ENCODE peak calls at places on chromosome X, in four cellular contexts. One of them, this sample, is unnamed.

GRCh38 chrX:100083146-100083715 is 326.8 kb downstream of the PCDH19 start:
- DNase-seq in tibial artery: no peak
- DNase-seq in activated T-cell treated with anti-CD3 and anti-CD28 coated beads, Interleukin-2, amount 50 U/mL, for 1 hour: no peak
- DNase-seq in HS-5: no peak
- DNase-seq in this sample: no peak

GRCh38 chrX:1330605-1331004 is 6.0 kb upstream of the IL3RA start:
- DNase-seq in tibial artery: no peak
- DNase-seq in activated T-cell treated with anti-CD3 and anti-CD28 coated beads, Interleukin-2, amount 50 U/mL, for 1 hour: no peak
- DNase-seq in HS-5: no peak
- DNase-seq in this sample: no peak

GRCh38 chrX:10156199-10157031 is at the start of gene CLCN4:
- DNase-seq in tibial artery: peak
- DNase-seq in activated T-cell treated with anti-CD3 and anti-CD28 coated beads, Interleukin-2, amount 50 U/mL, for 1 hour: no peak
- DNase-seq in HS-5: no peak
- DNase-seq in this sample: peak

GRCh38 chrX:130994671-130995070 is 63.5 kb upstream of the ARHGAP36 start:
- DNase-seq in tibial artery: no peak
- DNase-seq in activated T-cell treated with anti-CD3 and anti-CD28 coated beads, Interleukin-2, amount 50 U/mL, for 1 hour: no peak
- DNase-seq in HS-5: no peak
- DNase-seq in this sample: peak

GRCh38 chrX:72479324-72480274 is 93.0 kb downstream of the HDAC8 start:
- DNase-seq in tibial artery: no peak
- DNase-seq in activated T-cell treated with anti-CD3 and anti-CD28 coated beads, Interleukin-2, amount 50 U/mL, for 1 hour: no peak
- DNase-seq in HS-5: no peak
- DNase-seq in this sample: no peak

GRCh38 chrX:64204701-64205440 is 637 bp downstream of the AMER1 start:
- DNase-seq in tibial artery: peak
- DNase-seq in activated T-cell treated with anti-CD3 and anti-CD28 coated beads, Interleukin-2, amount 50 U/mL, for 1 hour: no peak
- DNase-seq in HS-5: no peak
- DNase-seq in this sample: peak

GRCh38 chrX:48919947-48920712 is 1.3 kb upstream of the PIM2 start:
- DNase-seq in tibial artery: no peak
- DNase-seq in activated T-cell treated with anti-CD3 and anti-CD28 coated beads, Interleukin-2, amount 50 U/mL, for 1 hour: no peak
- DNase-seq in HS-5: no peak
- DNase-seq in this sample: no peak

GRCh38 chrX:24515447-24515846 is 50.4 kb downstream of the PDK3 start:
- DNase-seq in tibial artery: no peak
- DNase-seq in activated T-cell treated with anti-CD3 and anti-CD28 coated beads, Interleukin-2, amount 50 U/mL, for 1 hour: no peak
- DNase-seq in HS-5: no peak
- DNase-seq in this sample: peak

GRCh38 chrX:11750051-11750450 is 8.0 kb upstream of the MSL3 start:
- DNase-seq in tibial artery: no peak
- DNase-seq in activated T-cell treated with anti-CD3 and anti-CD28 coated beads, Interleukin-2, amount 50 U/mL, for 1 hour: no peak
- DNase-seq in HS-5: no peak
- DNase-seq in this sample: no peak

GRCh38 chrX:129565046-129565649 is 25.1 kb downstream of the OCRL start:
- DNase-seq in tibial artery: no peak
- DNase-seq in activated T-cell treated with anti-CD3 and anti-CD28 coated beads, Interleukin-2, amount 50 U/mL, for 1 hour: no peak
- DNase-seq in HS-5: no peak
- DNase-seq in this sample: peak

GRCh38 chrX:68504237-68504636 is 5.4 kb downstream of the YIPF6 start:
- DNase-seq in tibial artery: no peak
- DNase-seq in activated T-cell treated with anti-CD3 and anti-CD28 coated beads, Interleukin-2, amount 50 U/mL, for 1 hour: peak
- DNase-seq in HS-5: no peak
- DNase-seq in this sample: no peak

GRCh38 chrX:11579856-11580595 is 85.7 kb downstream of the ARHGAP6 start:
- DNase-seq in tibial artery: no peak
- DNase-seq in activated T-cell treated with anti-CD3 and anti-CD28 coated beads, Interleukin-2, amount 50 U/mL, for 1 hour: no peak
- DNase-seq in HS-5: no peak
- DNase-seq in this sample: no peak

GRCh38 chrX:48904180-48904579 is 6.5 kb downstream of the PQBP1 start:
- DNase-seq in tibial artery: no peak
- DNase-seq in activated T-cell treated with anti-CD3 and anti-CD28 coated beads, Interleukin-2, amount 50 U/mL, for 1 hour: no peak
- DNase-seq in HS-5: no peak
- DNase-seq in this sample: no peak

GRCh38 chrX:99800016-99800415 is 610.1 kb downstream of the PCDH19 start:
- DNase-seq in tibial artery: no peak
- DNase-seq in activated T-cell treated with anti-CD3 and anti-CD28 coated beads, Interleukin-2, amount 50 U/mL, for 1 hour: no peak
- DNase-seq in HS-5: no peak
- DNase-seq in this sample: no peak

GRCh38 chrX:129678881-129679195 is 24.1 kb upstream of the APLN start:
- DNase-seq in tibial artery: no peak
- DNase-seq in activated T-cell treated with anti-CD3 and anti-CD28 coated beads, Interleukin-2, amount 50 U/mL, for 1 hour: no peak
- DNase-seq in HS-5: no peak
- DNase-seq in this sample: no peak

GRCh38 chrX:111561851-111562250 is 50.4 kb downstream of the SERTM2 start:
- DNase-seq in tibial artery: no peak
- DNase-seq in activated T-cell treated with anti-CD3 and anti-CD28 coated beads, Interleukin-2, amount 50 U/mL, for 1 hour: no peak
- DNase-seq in HS-5: no peak
- DNase-seq in this sample: no peak

GRCh38 chrX:12548746-12549145 is 242.5 kb upstream of the PRPS2 start:
- DNase-seq in tibial artery: no peak
- DNase-seq in activated T-cell treated with anti-CD3 and anti-CD28 coated beads, Interleukin-2, amount 50 U/mL, for 1 hour: no peak
- DNase-seq in HS-5: no peak
- DNase-seq in this sample: peak

GRCh38 chrX:105876658-105877057 is 54.3 kb downstream of the NRK start:
- DNase-seq in tibial artery: no peak
- DNase-seq in activated T-cell treated with anti-CD3 and anti-CD28 coated beads, Interleukin-2, amount 50 U/mL, for 1 hour: no peak
- DNase-seq in HS-5: no peak
- DNase-seq in this sample: peak

GRCh38 chrX:8724176-8724757 is 7.7 kb downstream of the ANOS1 start:
- DNase-seq in tibial artery: no peak
- DNase-seq in activated T-cell treated with anti-CD3 and anti-CD28 coated beads, Interleukin-2, amount 50 U/mL, for 1 hour: no peak
- DNase-seq in HS-5: no peak
- DNase-seq in this sample: peak

GRCh38 chrX:136166221-136166855 is 19.0 kb downstream of the FHL1 start:
- DNase-seq in tibial artery: no peak
- DNase-seq in activated T-cell treated with anti-CD3 and anti-CD28 coated beads, Interleukin-2, amount 50 U/mL, for 1 hour: no peak
- DNase-seq in HS-5: no peak
- DNase-seq in this sample: peak

GRCh38 chrX:63889001-63889400 is 104.0 kb upstream of the ARHGEF9 start:
- DNase-seq in tibial artery: no peak
- DNase-seq in activated T-cell treated with anti-CD3 and anti-CD28 coated beads, Interleukin-2, amount 50 U/mL, for 1 hour: no peak
- DNase-seq in HS-5: peak
- DNase-seq in this sample: no peak

GRCh38 chrX:155027509-155028066 is 944 bp downstream of the FUNDC2 start:
- DNase-seq in tibial artery: peak
- DNase-seq in activated T-cell treated with anti-CD3 and anti-CD28 coated beads, Interleukin-2, amount 50 U/mL, for 1 hour: no peak
- DNase-seq in HS-5: peak
- DNase-seq in this sample: no peak

GRCh38 chrX:139126493-139126892 is 404.0 kb upstream of the F9 start:
- DNase-seq in tibial artery: no peak
- DNase-seq in activated T-cell treated with anti-CD3 and anti-CD28 coated beads, Interleukin-2, amount 50 U/mL, for 1 hour: no peak
- DNase-seq in HS-5: no peak
- DNase-seq in this sample: peak

GRCh38 chrX:19739683-19740082 is 147.7 kb downstream of the SH3KBP1 start:
- DNase-seq in tibial artery: peak
- DNase-seq in activated T-cell treated with anti-CD3 and anti-CD28 coated beads, Interleukin-2, amount 50 U/mL, for 1 hour: peak
- DNase-seq in HS-5: peak
- DNase-seq in this sample: peak

GRCh38 chrX:56233682-56234081 is 1.5 kb downstream of the KLF8 start:
- DNase-seq in tibial artery: peak
- DNase-seq in activated T-cell treated with anti-CD3 and anti-CD28 coated beads, Interleukin-2, amount 50 U/mL, for 1 hour: no peak
- DNase-seq in HS-5: no peak
- DNase-seq in this sample: peak

GRCh38 chrX:50403903-50404302 is 66.7 kb downstream of the DGKK start:
- DNase-seq in tibial artery: no peak
- DNase-seq in activated T-cell treated with anti-CD3 and anti-CD28 coated beads, Interleukin-2, amount 50 U/mL, for 1 hour: no peak
- DNase-seq in HS-5: no peak
- DNase-seq in this sample: no peak

GRCh38 chrX:123590842-123591491 is 141.9 kb downstream of the THOC2 start:
- DNase-seq in tibial artery: no peak
- DNase-seq in activated T-cell treated with anti-CD3 and anti-CD28 coated beads, Interleukin-2, amount 50 U/mL, for 1 hour: no peak
- DNase-seq in HS-5: no peak
- DNase-seq in this sample: no peak

GRCh38 chrX:41189156-41189555 is 103.9 kb downstream of the USP9X start:
- DNase-seq in tibial artery: no peak
- DNase-seq in activated T-cell treated with anti-CD3 and anti-CD28 coated beads, Interleukin-2, amount 50 U/mL, for 1 hour: no peak
- DNase-seq in HS-5: no peak
- DNase-seq in this sample: no peak

GRCh38 chrX:118016422-118016821 is 100.2 kb downstream of the KLHL13 start:
- DNase-seq in tibial artery: no peak
- DNase-seq in activated T-cell treated with anti-CD3 and anti-CD28 coated beads, Interleukin-2, amount 50 U/mL, for 1 hour: no peak
- DNase-seq in HS-5: no peak
- DNase-seq in this sample: no peak

GRCh38 chrX:4671344-4671743 is 957.9 kb upstream of the PRKX start:
- DNase-seq in tibial artery: no peak
- DNase-seq in activated T-cell treated with anti-CD3 and anti-CD28 coated beads, Interleukin-2, amount 50 U/mL, for 1 hour: no peak
- DNase-seq in HS-5: no peak
- DNase-seq in this sample: no peak

GRCh38 chrX:1511829-1512228 is 25.2 kb downstream of the P2RY8 start:
- DNase-seq in tibial artery: no peak
- DNase-seq in activated T-cell treated with anti-CD3 and anti-CD28 coated beads, Interleukin-2, amount 50 U/mL, for 1 hour: no peak
- DNase-seq in HS-5: no peak
- DNase-seq in this sample: no peak

GRCh38 chrX:101485212-101486064 is at the start of gene ARMCX4:
- DNase-seq in tibial artery: peak
- DNase-seq in activated T-cell treated with anti-CD3 and anti-CD28 coated beads, Interleukin-2, amount 50 U/mL, for 1 hour: peak
- DNase-seq in HS-5: no peak
- DNase-seq in this sample: peak

GRCh38 chrX:150456466-150456865 is 93.3 kb downstream of the MAMLD1 start:
- DNase-seq in tibial artery: no peak
- DNase-seq in activated T-cell treated with anti-CD3 and anti-CD28 coated beads, Interleukin-2, amount 50 U/mL, for 1 hour: no peak
- DNase-seq in HS-5: no peak
- DNase-seq in this sample: no peak

GRCh38 chrX:38112566-38112965 is 106.2 kb downstream of the SYTL5 start:
- DNase-seq in tibial artery: no peak
- DNase-seq in activated T-cell treated with anti-CD3 and anti-CD28 coated beads, Interleukin-2, amount 50 U/mL, for 1 hour: no peak
- DNase-seq in HS-5: no peak
- DNase-seq in this sample: no peak

GRCh38 chrX:7444967-7445366 is 297.0 kb upstream of the PUDP start:
- DNase-seq in tibial artery: no peak
- DNase-seq in activated T-cell treated with anti-CD3 and anti-CD28 coated beads, Interleukin-2, amount 50 U/mL, for 1 hour: no peak
- DNase-seq in HS-5: no peak
- DNase-seq in this sample: no peak

GRCh38 chrX:40154853-40155616 is 57.3 kb upstream of the BCOR start:
- DNase-seq in tibial artery: peak
- DNase-seq in activated T-cell treated with anti-CD3 and anti-CD28 coated beads, Interleukin-2, amount 50 U/mL, for 1 hour: no peak
- DNase-seq in HS-5: no peak
- DNase-seq in this sample: peak

GRCh38 chrX:97897998-97898397 is 1014.3 kb downstream of the RPA4 start:
- DNase-seq in tibial artery: no peak
- DNase-seq in activated T-cell treated with anti-CD3 and anti-CD28 coated beads, Interleukin-2, amount 50 U/mL, for 1 hour: no peak
- DNase-seq in HS-5: no peak
- DNase-seq in this sample: peak

GRCh38 chrX:37765507-37765906 is 14.4 kb upstream of the CYBB start:
- DNase-seq in tibial artery: no peak
- DNase-seq in activated T-cell treated with anti-CD3 and anti-CD28 coated beads, Interleukin-2, amount 50 U/mL, for 1 hour: no peak
- DNase-seq in HS-5: no peak
- DNase-seq in this sample: no peak

GRCh38 chrX:74419861-74420193 is 1.5 kb upstream of the SLC16A2 start:
- DNase-seq in tibial artery: no peak
- DNase-seq in activated T-cell treated with anti-CD3 and anti-CD28 coated beads, Interleukin-2, amount 50 U/mL, for 1 hour: no peak
- DNase-seq in HS-5: no peak
- DNase-seq in this sample: peak